ENCODE peak calls at places on chromosomes 5 and 9, in six cellular contexts. U, N, F, P, V and B are unnamed samples.

GRCh38 chr9:98101416-98101815 is 17.6 kb downstream of the TRIM14 start:
- DNase-seq in U (no peak), N (no peak), F (no peak), P (no peak), V (no peak), B (no peak)

GRCh38 chr5:169742773-169743296 is 105.8 kb downstream of the DOCK2 start:
- DNase-seq in U (no peak), N (no peak), F (no peak), P (peak; percentile 79), V (no peak), B (no peak)

GRCh38 chr9:18437315-18438200 is 36.4 kb upstream of the ADAMTSL1 start:
- DNase-seq in U (no peak), N (no peak), F (no peak), P (no peak), V (no peak), B (no peak)

GRCh38 chr9:137745541-137745991 is 126.8 kb downstream of the EHMT1 start:
- DNase-seq in U (no peak), N (no peak), F (peak; percentile 88), P (no peak), V (peak; percentile 23), B (peak; percentile 43)

GRCh38 chr5:410911-411517 is 32.0 kb upstream of the EXOC3 start:
- DNase-seq in U (no peak), N (no peak), F (no peak), P (no peak), V (no peak), B (no peak)

GRCh38 chr9:37511006-37511714 is 25.4 kb downstream of the POLR1E start:
- DNase-seq in U (no peak), N (no peak), F (peak; percentile 48), P (no peak), V (peak; percentile 33), B (no peak)

GRCh38 chr9:82127993-82128710 is 139.6 kb downstream of the SPATA31D1 start:
- DNase-seq in U (no peak), N (no peak), F (peak; percentile 56), P (no peak), V (no peak), B (no peak)

GRCh38 chr9:81562221-81563019 is 126.9 kb downstream of the TLE1 start:
- DNase-seq in U (peak; percentile 32), N (no peak), F (no peak), P (peak; percentile 24), V (no peak), B (no peak)

GRCh38 chr5:151686673-151687378 is at the start of gene SPARC:
- DNase-seq in U (peak; percentile 85), N (no peak), F (peak; percentile 78), P (peak; percentile 87), V (peak; percentile 87), B (no peak)

GRCh38 chr5:104355350-104355749 is 792.8 kb upstream of the NUDT12 start:
- DNase-seq in U (no peak), N (no peak), F (no peak), P (no peak), V (no peak), B (no peak)

GRCh38 chr9:96217756-96218693 is 84.0 kb downstream of the HSD17B3 start:
- DNase-seq in U (peak; percentile 67), N (peak; percentile 68), F (peak; percentile 73), P (no peak), V (peak; percentile 77), B (peak; percentile 73)

GRCh38 chr5:100706796-100707195 is 171.6 kb downstream of the FAM174A start:
- DNase-seq in U (no peak), N (no peak), F (peak; percentile 5), P (no peak), V (peak; percentile 24), B (no peak)

GRCh38 chr9:129999123-129999510 is 43.9 kb downstream of the FNBP1 start:
- DNase-seq in U (no peak), N (no peak), F (no peak), P (no peak), V (no peak), B (no peak)

GRCh38 chr9:114223564-114224246 is 68.4 kb downstream of the COL27A1 start:
- DNase-seq in U (peak; percentile 33), N (no peak), F (no peak), P (no peak), V (no peak), B (no peak)

GRCh38 chr5:172771439-172772111 is 580 bp upstream of the DUSP1 start:
- DNase-seq in U (no peak), N (no peak), F (no peak), P (no peak), V (no peak), B (no peak)

GRCh38 chr9:96140401-96141180 is 161.4 kb downstream of the HSD17B3 start:
- DNase-seq in U (no peak), N (no peak), F (no peak), P (no peak), V (no peak), B (no peak)

GRCh38 chr5:111676496-111676895 is 80.5 kb downstream of the NREP start:
- DNase-seq in U (no peak), N (no peak), F (no peak), P (no peak), V (no peak), B (no peak)

GRCh38 chr5:107461770-107462169 is 209.0 kb downstream of the EFNA5 start:
- DNase-seq in U (no peak), N (no peak), F (no peak), P (no peak), V (no peak), B (no peak)

GRCh38 chr5:177304392-177305119 is 957 bp downstream of the PRELID1 start:
- DNase-seq in U (no peak), N (no peak), F (peak; percentile 55), P (no peak), V (no peak), B (no peak)

GRCh38 chr5:6604946-6605345 is 27.9 kb downstream of the NSUN2 start:
- DNase-seq in U (no peak), N (no peak), F (no peak), P (no peak), V (no peak), B (no peak)

GRCh38 chr5:18299166-18299565 is 664.9 kb downstream of the TAF11L14 start:
- DNase-seq in U (no peak), N (no peak), F (no peak), P (no peak), V (no peak), B (no peak)

GRCh38 chr9:124001445-124001799 is 10.1 kb upstream of the LHX2 start:
- DNase-seq in U (no peak), N (no peak), F (no peak), P (no peak), V (no peak), B (no peak)

GRCh38 chr9:98504883-98505282 is 203.9 kb downstream of the GABBR2 start:
- DNase-seq in U (no peak), N (no peak), F (no peak), P (no peak), V (no peak), B (no peak)

GRCh38 chr9:123278361-123278760 is 10.0 kb upstream of the STRBP start:
- DNase-seq in U (no peak), N (no peak), F (no peak), P (no peak), V (no peak), B (no peak)

GRCh38 chr5:73118331-73119011 is 1.9 kb upstream of the TMEM171 start:
- DNase-seq in U (no peak), N (no peak), F (no peak), P (no peak), V (no peak), B (no peak)

GRCh38 chr9:104091028-104091590 is 3.0 kb upstream of the SMC2 start:
- DNase-seq in U (no peak), N (no peak), F (no peak), P (no peak), V (no peak), B (no peak)

GRCh38 chr9:133888048-133888778 is 103.9 kb downstream of the VAV2 start:
- DNase-seq in U (no peak), N (no peak), F (no peak), P (no peak), V (no peak), B (no peak)

GRCh38 chr9:17481565-17481964 is 97.3 kb upstream of the SH3GL2 start:
- DNase-seq in U (no peak), N (no peak), F (no peak), P (no peak), V (no peak), B (no peak)